ENCODE peak calls at places on chromosomes 13 and 19, in six cellular contexts. One of them, this sample, is unnamed. For H3K4me1, the result is how much of the 10 kb centered on the place peaks cover.

GRCh38 chr19:5691205-5691929 is 1.3 kb downstream of the RPL36 start:
- DNase-seq in Caco-2: no peak
- DNase-seq in IMR-90: peak
- DNase-seq in CD8-positive, alpha-beta T cell: peak
- DNase-seq in RWPE2: no peak
- DNase-seq in breast epithelium: peak
- DNase-seq in this sample: peak

GRCh38 chr19:870963-871401 is 11.5 kb downstream of the CFD start:
- DNase-seq in RWPE2: no peak
- DNase-seq in CD8-positive, alpha-beta T cell: no peak
- DNase-seq in breast epithelium: no peak
- DNase-seq in Caco-2: no peak
- DNase-seq in IMR-90: peak
- DNase-seq in this sample: no peak

GRCh38 chr13:99978781-99979452 is 2.7 kb upstream of the ZIC2 start:
- DNase-seq in CD8-positive, alpha-beta T cell: no peak
- DNase-seq in RWPE2: no peak
- DNase-seq in Caco-2: no peak
- DNase-seq in IMR-90: no peak
- DNase-seq in breast epithelium: peak
- DNase-seq in this sample: no peak

GRCh38 chr19:49896863-49897621 is at the start of gene IL4I1:
- DNase-seq in IMR-90: peak
- DNase-seq in RWPE2: peak
- DNase-seq in Caco-2: no peak
- DNase-seq in CD8-positive, alpha-beta T cell: peak
- DNase-seq in breast epithelium: no peak
- DNase-seq in this sample: peak

GRCh38 chr13:99526549-99526948 is 25.3 kb downstream of the TM9SF2 start:
- DNase-seq in IMR-90: no peak
- DNase-seq in RWPE2: no peak
- DNase-seq in breast epithelium: no peak
- DNase-seq in Caco-2: no peak
- DNase-seq in CD8-positive, alpha-beta T cell: no peak
- DNase-seq in this sample: no peak

GRCh38 chr19:20640023-20640422 is 21.3 kb downstream of the ZNF626 start:
- DNase-seq in IMR-90: no peak
- DNase-seq in breast epithelium: no peak
- DNase-seq in Caco-2: no peak
- DNase-seq in CD8-positive, alpha-beta T cell: no peak
- DNase-seq in RWPE2: no peak
- DNase-seq in this sample: no peak

GRCh38 chr13:42991892-42992584 is at the start of gene EPSTI1:
- DNase-seq in breast epithelium: peak
- DNase-seq in RWPE2: peak
- DNase-seq in CD8-positive, alpha-beta T cell: peak
- DNase-seq in Caco-2: peak
- DNase-seq in IMR-90: peak
- DNase-seq in this sample: peak

GRCh38 chr13:99275093-99275469 is 16.9 kb upstream of the GPR18 start:
- DNase-seq in breast epithelium: no peak
- DNase-seq in RWPE2: no peak
- DNase-seq in CD8-positive, alpha-beta T cell: peak
- DNase-seq in Caco-2: no peak
- DNase-seq in IMR-90: peak
- DNase-seq in this sample: no peak

GRCh38 chr19:12623361-12624031 is 12.8 kb downstream of the ZNF791 start:
- DNase-seq in RWPE2: no peak
- DNase-seq in breast epithelium: no peak
- DNase-seq in Caco-2: no peak
- DNase-seq in CD8-positive, alpha-beta T cell: no peak
- DNase-seq in IMR-90: peak
- DNase-seq in this sample: no peak

GRCh38 chr13:69324109-69324886 is 783.3 kb upstream of the ATXN8OS start:
- DNase-seq in Caco-2: no peak
- DNase-seq in IMR-90: no peak
- DNase-seq in RWPE2: no peak
- DNase-seq in breast epithelium: no peak
- DNase-seq in CD8-positive, alpha-beta T cell: no peak
- DNase-seq in this sample: no peak

GRCh38 chr13:27476943-27477681 is 26.7 kb upstream of the MTIF3 start:
- DNase-seq in breast epithelium: no peak
- DNase-seq in IMR-90: peak
- DNase-seq in Caco-2: peak
- DNase-seq in CD8-positive, alpha-beta T cell: peak
- DNase-seq in RWPE2: no peak
- DNase-seq in this sample: peak

GRCh38 chr13:98467263-98467985 is 109.5 kb downstream of the STK24 start:
- DNase-seq in CD8-positive, alpha-beta T cell: no peak
- DNase-seq in IMR-90: no peak
- DNase-seq in Caco-2: no peak
- DNase-seq in breast epithelium: no peak
- DNase-seq in RWPE2: no peak
- DNase-seq in this sample: no peak

GRCh38 chr13:48560657-48561337 is 27.9 kb upstream of the RCBTB2 start:
- DNase-seq in breast epithelium: no peak
- DNase-seq in CD8-positive, alpha-beta T cell: no peak
- DNase-seq in IMR-90: no peak
- DNase-seq in Caco-2: no peak
- DNase-seq in RWPE2: no peak
- DNase-seq in this sample: no peak
- H3K4me1 ChIP-seq in breast epithelium: under half
- H3K4me1 ChIP-seq in CD8-positive, alpha-beta T cell: under half
- H3K4me1 ChIP-seq in IMR-90: under half
- H3K4me1 ChIP-seq in Caco-2: under half
- H3K4me1 ChIP-seq in RWPE2: under half
- H3K4me1 ChIP-seq in this sample: under half

GRCh38 chr19:2274185-2274711 is 7.7 kb downstream of the PEAK3 start:
- DNase-seq in breast epithelium: no peak
- DNase-seq in RWPE2: no peak
- DNase-seq in CD8-positive, alpha-beta T cell: no peak
- DNase-seq in Caco-2: no peak
- DNase-seq in IMR-90: no peak
- DNase-seq in this sample: no peak
- H3K4me1 ChIP-seq in breast epithelium: under half
- H3K4me1 ChIP-seq in RWPE2: under half
- H3K4me1 ChIP-seq in CD8-positive, alpha-beta T cell: under half
- H3K4me1 ChIP-seq in Caco-2: under half
- H3K4me1 ChIP-seq in IMR-90: under half
- H3K4me1 ChIP-seq in this sample: under half

DNA sequence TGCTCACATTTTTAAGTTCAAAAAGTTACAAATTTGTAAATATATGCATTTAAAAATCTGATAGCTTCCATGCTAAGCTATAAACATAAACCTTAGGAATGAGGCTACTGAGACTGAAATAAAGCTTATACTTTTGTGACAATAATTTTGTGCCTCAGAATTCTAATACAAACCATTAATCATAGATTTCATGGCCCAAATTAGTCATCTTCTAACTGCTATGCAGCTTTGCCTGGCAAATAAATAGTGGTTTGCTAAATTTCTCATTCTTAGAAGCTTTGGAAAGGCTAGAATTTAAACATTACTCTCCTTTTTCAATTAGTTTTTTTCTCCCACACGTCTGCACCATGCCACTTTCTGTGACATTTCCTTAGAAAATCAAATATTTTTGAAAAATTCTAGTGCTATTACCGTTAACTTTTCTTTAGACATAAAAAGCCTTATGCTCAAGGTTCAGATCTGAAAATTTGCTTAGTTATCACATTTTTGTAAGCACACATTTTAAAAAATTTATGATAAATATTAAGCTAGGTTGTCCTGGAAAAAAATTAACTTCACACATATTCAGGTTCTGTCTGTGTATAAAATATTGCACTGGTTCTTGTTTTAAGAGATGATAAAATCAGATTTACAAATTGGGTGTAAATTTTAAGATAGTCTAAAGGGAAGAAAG is 46.9 kb downstream of the FNDC3A start:
- DNase-seq in IMR-90: peak
- DNase-seq in RWPE2: no peak
- DNase-seq in CD8-positive, alpha-beta T cell: no peak
- DNase-seq in breast epithelium: no peak
- DNase-seq in Caco-2: no peak
- DNase-seq in this sample: no peak
- H3K4me1 ChIP-seq in IMR-90: under half
- H3K4me1 ChIP-seq in RWPE2: under half
- H3K4me1 ChIP-seq in CD8-positive, alpha-beta T cell: under half
- H3K4me1 ChIP-seq in breast epithelium: under half
- H3K4me1 ChIP-seq in Caco-2: under half
- H3K4me1 ChIP-seq in this sample: under half

GRCh38 chr19:38690832-38691231 is 43.4 kb downstream of the ACTN4 start:
- DNase-seq in Caco-2: no peak
- DNase-seq in IMR-90: no peak
- DNase-seq in RWPE2: no peak
- DNase-seq in CD8-positive, alpha-beta T cell: no peak
- DNase-seq in breast epithelium: no peak
- DNase-seq in this sample: no peak

GRCh38 chr19:38691938-38692457 is 44.5 kb downstream of the ACTN4 start:
- DNase-seq in IMR-90: peak
- DNase-seq in Caco-2: no peak
- DNase-seq in RWPE2: peak
- DNase-seq in CD8-positive, alpha-beta T cell: no peak
- DNase-seq in breast epithelium: peak
- DNase-seq in this sample: no peak

GRCh38 chr19:38695319-38695683 is 47.9 kb downstream of the ACTN4 start:
- DNase-seq in Caco-2: no peak
- DNase-seq in breast epithelium: no peak
- DNase-seq in CD8-positive, alpha-beta T cell: no peak
- DNase-seq in IMR-90: no peak
- DNase-seq in RWPE2: no peak
- DNase-seq in this sample: no peak

GRCh38 chr19:38692458-38693379 is 45.3 kb downstream of the ACTN4 start:
- DNase-seq in breast epithelium: no peak
- DNase-seq in IMR-90: no peak
- DNase-seq in CD8-positive, alpha-beta T cell: no peak
- DNase-seq in Caco-2: no peak
- DNase-seq in RWPE2: no peak
- DNase-seq in this sample: no peak

DNA sequence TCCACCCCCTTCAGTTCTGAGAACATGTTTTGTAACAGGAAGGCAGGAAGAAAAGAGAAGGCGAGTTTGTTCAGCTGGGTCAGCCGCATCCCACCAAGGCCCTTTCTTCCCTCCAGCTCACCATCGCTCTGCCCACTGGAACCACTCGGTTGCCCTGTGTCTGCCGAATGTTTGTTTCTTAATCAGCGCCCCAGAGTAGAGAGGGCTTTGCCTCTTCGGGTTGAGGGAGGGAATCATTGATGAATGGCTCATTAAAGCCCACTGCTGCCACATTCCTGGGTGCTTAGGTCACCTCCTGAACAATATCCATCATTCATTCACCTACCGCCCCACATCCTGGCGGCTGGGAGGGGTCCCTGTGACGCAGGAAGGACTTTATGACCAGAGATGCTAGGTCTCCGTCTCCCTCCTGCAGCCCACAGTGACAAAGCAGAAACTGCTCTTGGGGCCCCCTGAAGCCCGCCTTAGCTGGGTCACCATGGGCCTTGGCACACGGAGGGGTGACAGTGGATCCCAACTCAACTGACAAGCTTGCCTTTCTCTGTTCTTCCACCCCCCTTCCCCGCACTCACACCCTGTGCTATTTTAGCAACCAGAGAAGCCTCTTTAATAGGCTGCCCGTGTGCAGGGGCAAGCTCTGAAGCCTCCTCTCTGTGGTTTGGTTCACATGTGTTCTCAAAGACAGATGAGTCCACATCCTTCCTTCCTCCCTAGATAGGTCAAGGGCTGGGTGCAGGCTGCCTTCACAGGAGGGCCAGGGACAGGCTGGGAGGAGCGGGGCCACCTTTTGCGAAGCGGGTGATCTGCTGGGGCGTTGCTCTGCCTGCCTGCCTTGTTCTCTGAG is 46.2 kb downstream of the ACTN4 start:
- DNase-seq in CD8-positive, alpha-beta T cell: peak
- DNase-seq in Caco-2: peak
- DNase-seq in breast epithelium: peak
- DNase-seq in IMR-90: peak
- DNase-seq in RWPE2: peak
- DNase-seq in this sample: no peak
- H3K4me1 ChIP-seq in CD8-positive, alpha-beta T cell: under half
- H3K4me1 ChIP-seq in Caco-2: half or more
- H3K4me1 ChIP-seq in breast epithelium: under half
- H3K4me1 ChIP-seq in IMR-90: under half
- H3K4me1 ChIP-seq in RWPE2: half or more
- H3K4me1 ChIP-seq in this sample: half or more

GRCh38 chr19:38695832-38696732 is 48.2 kb downstream of the CAPN12 start:
- DNase-seq in IMR-90: no peak
- DNase-seq in Caco-2: no peak
- DNase-seq in breast epithelium: no peak
- DNase-seq in RWPE2: no peak
- DNase-seq in CD8-positive, alpha-beta T cell: no peak
- DNase-seq in this sample: no peak
- H3K4me1 ChIP-seq in IMR-90: under half
- H3K4me1 ChIP-seq in Caco-2: half or more
- H3K4me1 ChIP-seq in breast epithelium: under half
- H3K4me1 ChIP-seq in RWPE2: half or more
- H3K4me1 ChIP-seq in CD8-positive, alpha-beta T cell: under half
- H3K4me1 ChIP-seq in this sample: half or more

DNA sequence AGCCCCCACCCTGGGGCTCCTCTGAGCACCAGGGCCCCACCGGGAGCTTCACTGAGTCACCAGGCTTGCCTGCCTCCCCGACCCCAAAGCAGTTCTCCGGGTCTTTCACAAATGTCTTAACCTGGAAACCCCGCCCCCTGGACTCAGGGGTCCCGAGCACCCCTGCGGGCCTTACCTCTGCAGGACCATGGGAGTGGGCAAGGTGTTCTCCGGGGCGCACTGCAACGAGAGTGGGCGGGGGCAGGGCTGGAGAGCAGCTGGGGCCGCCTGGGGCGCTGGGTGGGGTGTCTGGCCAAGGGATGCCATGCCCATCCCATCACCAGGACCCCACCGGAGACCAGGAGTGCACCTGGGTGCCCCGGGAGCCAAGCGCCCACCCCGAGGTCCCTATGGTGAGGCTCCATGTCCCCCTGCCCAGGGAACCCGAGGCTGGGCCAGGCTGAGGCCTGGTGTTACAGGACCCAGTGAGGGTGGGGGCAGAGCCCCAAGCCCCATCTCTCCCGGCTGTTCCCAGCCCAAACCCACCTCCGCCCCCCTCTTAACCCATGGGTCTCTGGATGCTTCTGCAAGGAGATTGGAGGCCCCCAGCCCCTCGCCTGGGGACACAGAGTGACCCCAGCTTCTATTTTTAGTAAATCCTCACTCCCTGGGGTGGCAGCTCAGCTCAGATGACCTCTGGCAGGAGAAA is 10.9 kb downstream of the MKNK2 start:
- DNase-seq in breast epithelium: no peak
- DNase-seq in CD8-positive, alpha-beta T cell: no peak
- DNase-seq in Caco-2: no peak
- DNase-seq in RWPE2: peak
- DNase-seq in IMR-90: no peak
- DNase-seq in this sample: no peak
- H3K4me1 ChIP-seq in breast epithelium: under half
- H3K4me1 ChIP-seq in CD8-positive, alpha-beta T cell: under half
- H3K4me1 ChIP-seq in Caco-2: under half
- H3K4me1 ChIP-seq in RWPE2: under half
- H3K4me1 ChIP-seq in IMR-90: under half
- H3K4me1 ChIP-seq in this sample: under half